ENCODE peak calls at places on chromosomes 12 and 14, in eight cellular contexts. Z, T, U, N, R, W, B and Q are unnamed samples.

GRCh38 chr14:45070215-45070614 is 13.7 kb upstream of the PRPF39 start:
- DNase-seq in Z (no peak), T (no peak), U (no peak), N (no peak), R (no peak), W (no peak), B (peak), Q (no peak)

GRCh38 chr14:31286456-31287293 is 79.1 kb upstream of the HECTD1 start:
- DNase-seq in Z (no peak), T (no peak), U (peak), N (no peak), R (no peak), W (no peak), B (no peak), Q (no peak)

GRCh38 chr14:28785096-28785952 is 18.7 kb downstream of the FOXG1 start:
- DNase-seq in Z (no peak), T (no peak), U (no peak), N (no peak), R (no peak), W (no peak), B (peak), Q (no peak)

GRCh38 chr14:101182476-101182875 is 279.0 kb upstream of the RTL1 start:
- DNase-seq in Z (no peak), T (no peak), U (no peak), N (peak), R (peak), W (peak), B (no peak), Q (no peak)

GRCh38 chr12:5497329-5498058 is 65.6 kb downstream of the NTF3 start:
- DNase-seq in Z (no peak), T (peak), U (no peak), N (no peak), R (no peak), W (no peak), B (peak), Q (no peak)

GRCh38 chr14:55354500-55354899 is 57.1 kb downstream of the ATG14 start:
- DNase-seq in Z (peak), T (peak), U (peak), N (peak), R (peak), W (no peak), B (peak), Q (peak)

GRCh38 chr12:97575792-97576191 is 113.2 kb downstream of the RMST start:
- DNase-seq in Z (no peak), T (no peak), U (no peak), N (no peak), R (no peak), W (no peak), B (no peak), Q (no peak)

GRCh38 chr14:104322531-104323466 is 184.4 kb downstream of the KIF26A start:
- DNase-seq in Z (no peak), T (no peak), U (no peak), N (no peak), R (peak), W (peak), B (no peak), Q (no peak)

GRCh38 chr14:95523051-95523817 is 6.8 kb upstream of the SYNE3 start:
- DNase-seq in Z (no peak), T (no peak), U (peak), N (no peak), R (no peak), W (no peak), B (peak), Q (no peak)

GRCh38 chr12:11834104-11834812 is 184.8 kb downstream of the ETV6 start:
- DNase-seq in Z (no peak), T (no peak), U (no peak), N (no peak), R (no peak), W (no peak), B (peak), Q (no peak)

GRCh38 chr14:31476131-31476917 is 11.5 kb downstream of the GPR33 start:
- DNase-seq in Z (no peak), T (no peak), U (no peak), N (no peak), R (no peak), W (no peak), B (no peak), Q (no peak)

GRCh38 chr14:23396126-23396525 is 11.9 kb downstream of the MYH6 start:
- DNase-seq in Z (no peak), T (no peak), U (no peak), N (no peak), R (no peak), W (no peak), B (no peak), Q (no peak)

GRCh38 chr12:25557830-25558436 is 4.8 kb upstream of the LMNTD1 start:
- DNase-seq in Z (no peak), T (no peak), U (peak), N (no peak), R (no peak), W (no peak), B (peak), Q (no peak)

GRCh38 chr14:55366271-55366670 is 45.4 kb downstream of the ATG14 start:
- DNase-seq in Z (no peak), T (no peak), U (no peak), N (no peak), R (no peak), W (no peak), B (peak), Q (no peak)

GRCh38 chr14:76391981-76392690 is 16.2 kb downstream of the ESRRB start:
- DNase-seq in Z (no peak), T (no peak), U (peak), N (no peak), R (no peak), W (no peak), B (no peak), Q (no peak)

GRCh38 chr12:110135012-110135411 is 10.9 kb downstream of the IFT81 start:
- DNase-seq in Z (no peak), T (no peak), U (no peak), N (no peak), R (no peak), W (no peak), B (peak), Q (no peak)

GRCh38 chr12:102504871-102505270 is 24.5 kb upstream of the IGF1 start:
- DNase-seq in Z (no peak), T (no peak), U (no peak), N (no peak), R (no peak), W (no peak), B (no peak), Q (no peak)

GRCh38 chr14:30525833-30526232 is 33.1 kb upstream of the G2E3 start:
- DNase-seq in Z (no peak), T (no peak), U (no peak), N (no peak), R (no peak), W (no peak), B (peak), Q (no peak)

GRCh38 chr12:29008786-29009185 is 140.3 kb upstream of the FAR2 start:
- DNase-seq in Z (no peak), T (no peak), U (no peak), N (no peak), R (no peak), W (no peak), B (no peak), Q (no peak)

GRCh38 chr14:37595809-37596595 is 573 bp downstream of the TTC6 start:
- DNase-seq in Z (no peak), T (peak), U (no peak), N (no peak), R (peak), W (no peak), B (peak), Q (no peak)

GRCh38 chr14:37594238-37594915 is 672 bp downstream of the FOXA1 start:
- DNase-seq in Z (no peak), T (peak), U (peak), N (no peak), R (peak), W (no peak), B (peak), Q (no peak)

GRCh38 chr14:37593496-37594237 is 1.4 kb downstream of the FOXA1 start:
- DNase-seq in Z (no peak), T (no peak), U (no peak), N (no peak), R (no peak), W (no peak), B (no peak), Q (no peak)

GRCh38 chr14:37596790-37597189 is 1.4 kb downstream of the TTC6 start:
- DNase-seq in Z (no peak), T (no peak), U (no peak), N (no peak), R (no peak), W (no peak), B (no peak), Q (no peak)

DNA sequence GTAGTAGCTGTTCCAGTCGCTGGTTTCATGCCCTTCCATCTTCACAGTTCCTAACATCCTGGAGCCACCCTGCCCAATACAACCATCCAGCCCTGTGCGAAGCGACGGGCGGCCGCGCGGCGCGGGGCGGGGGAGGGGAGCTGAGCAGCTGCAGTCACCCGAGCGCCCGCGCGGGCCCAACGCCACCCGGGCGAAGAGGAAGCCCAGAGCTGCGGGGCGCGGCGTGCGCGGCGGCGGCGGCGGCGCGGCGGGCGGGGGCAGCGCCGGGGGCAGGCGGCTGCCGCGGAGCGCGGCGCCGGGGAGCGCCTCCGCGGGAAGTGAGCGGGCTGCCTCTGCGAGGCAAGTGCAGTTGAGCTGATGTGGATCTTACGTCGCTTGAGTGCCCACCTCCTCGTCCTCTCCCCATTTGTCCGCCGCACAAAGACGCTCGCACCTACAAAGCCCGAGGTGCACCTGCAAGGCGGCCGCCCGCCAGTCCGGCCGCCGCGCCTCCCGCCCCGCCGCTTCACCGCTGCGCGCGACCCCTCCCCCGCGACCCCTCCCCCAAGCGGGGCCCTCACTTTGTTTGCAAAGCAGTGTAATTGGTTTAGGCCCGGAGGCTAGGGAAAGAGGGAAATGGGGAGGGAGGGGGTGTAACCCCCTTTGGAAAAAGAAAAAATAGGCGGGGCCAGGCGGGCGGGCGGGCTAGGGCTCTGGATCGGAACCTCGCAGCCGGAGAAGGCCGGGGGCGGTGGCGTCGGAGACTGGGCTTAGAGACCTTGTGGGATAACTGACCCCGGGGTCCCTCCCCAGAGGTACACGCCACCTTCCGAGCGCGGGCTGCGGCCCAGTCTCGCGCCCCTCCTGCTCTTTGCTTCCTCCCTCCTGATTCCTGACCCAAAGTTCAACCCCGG is at the start of the genes FOXA1 and TTC6:
- DNase-seq in Z (no peak), T (peak), U (peak), N (no peak), R (peak), W (no peak), B (peak), Q (no peak)
- TF ChIP-seq POLR2A in Z (no peak), T (peak), U (no peak), N (no peak), R (no peak), W (no peak), B (no peak), Q (no peak)

DNA sequence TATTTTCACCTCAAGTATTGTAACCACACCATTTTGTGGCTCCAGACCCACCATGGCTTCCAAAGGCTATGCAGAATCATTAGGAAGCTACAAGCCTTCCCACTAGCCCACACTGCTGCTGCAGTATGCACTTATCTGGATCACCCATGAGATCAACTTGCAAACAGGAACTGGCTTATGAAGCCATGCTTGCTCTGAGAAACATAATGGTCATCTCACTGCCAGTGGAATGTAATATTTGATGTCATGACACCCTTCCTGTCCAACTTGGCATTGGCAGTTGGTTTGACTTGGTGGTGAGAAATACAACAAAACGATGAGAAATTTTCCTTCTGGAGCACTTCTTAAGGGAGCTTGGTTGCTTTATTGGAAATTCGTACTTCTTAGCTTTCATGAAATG is 69.3 kb upstream of the FRMD6 start:
- DNase-seq in Z (no peak), T (no peak), U (no peak), N (no peak), R (no peak), W (no peak), B (peak), Q (no peak)
- TF ChIP-seq CTCF in Z (no peak), T (no peak), U (no peak), N (no peak), R (no peak), W (no peak), B (no peak), Q (no peak)

DNA sequence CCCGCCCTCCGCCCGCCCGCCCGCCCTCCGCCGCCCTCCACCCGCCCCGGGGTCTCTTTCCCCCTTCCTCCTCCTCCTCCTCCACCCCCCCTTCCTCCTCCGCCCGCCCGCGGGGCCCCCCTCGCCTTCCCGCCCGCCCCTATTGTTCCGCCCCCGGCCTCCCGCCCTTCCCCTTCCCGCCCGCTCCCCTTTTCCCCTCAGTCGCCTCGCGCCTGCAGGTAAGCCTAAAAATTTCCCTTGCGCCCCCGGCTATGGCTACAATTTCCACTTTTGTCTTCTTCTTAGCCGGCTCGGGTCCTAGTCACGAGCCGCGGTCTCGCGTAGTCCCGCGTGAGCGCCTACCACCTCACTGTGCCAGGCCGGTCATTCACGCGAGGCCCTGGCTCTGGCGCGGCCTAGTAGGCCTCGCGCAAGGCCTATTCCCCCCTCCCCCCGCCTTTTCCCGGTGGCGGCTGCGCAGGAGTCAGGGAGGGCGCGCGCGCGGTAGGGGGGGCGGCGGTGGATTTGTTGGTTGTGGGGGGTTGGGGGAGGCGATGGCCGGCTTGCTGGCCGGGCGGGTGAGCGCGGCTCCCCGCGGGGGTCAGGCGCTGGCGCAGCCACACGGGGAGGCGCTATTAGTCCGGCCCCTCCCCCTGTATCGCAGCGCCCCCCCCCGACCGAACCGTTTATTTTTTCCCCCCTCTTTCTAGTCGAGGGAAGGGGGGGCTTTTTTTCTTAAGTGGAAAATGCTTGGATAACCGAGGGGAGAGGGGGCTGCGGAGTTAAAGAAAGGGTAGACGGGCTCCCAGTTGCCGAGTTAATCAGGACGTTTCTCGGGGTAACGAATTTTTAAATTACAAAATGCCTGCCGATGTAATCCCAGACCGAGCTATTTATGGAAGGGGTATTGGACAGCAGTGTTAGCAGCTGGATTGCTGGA is 516 bp downstream of the PCBP2 start:
- DNase-seq in Z (peak), T (peak), U (peak), N (peak), R (peak), W (peak), B (peak), Q (peak)
- TF ChIP-seq POLR2A in Z (no peak), T (peak), U (no peak), N (peak), R (no peak), W (no peak), B (peak), Q (peak)

GRCh38 chr14:69617796-69618195 is 6.4 kb downstream of the SUSD6 start:
- DNase-seq in Z (no peak), T (no peak), U (no peak), N (no peak), R (no peak), W (no peak), B (no peak), Q (no peak)

GRCh38 chr14:69616408-69616773 is 5.0 kb downstream of the SUSD6 start:
- DNase-seq in Z (no peak), T (no peak), U (no peak), N (no peak), R (no peak), W (no peak), B (no peak), Q (no peak)

GRCh38 chr14:69613312-69614073 is 2.1 kb downstream of the SUSD6 start:
- DNase-seq in Z (no peak), T (no peak), U (no peak), N (no peak), R (no peak), W (no peak), B (no peak), Q (no peak)

GRCh38 chr14:69614592-69614991 is 3.2 kb downstream of the SUSD6 start:
- DNase-seq in Z (peak), T (peak), U (peak), N (no peak), R (no peak), W (peak), B (no peak), Q (no peak)

GRCh38 chr14:69615471-69616407 is 4.3 kb downstream of the SUSD6 start:
- DNase-seq in Z (peak), T (peak), U (peak), N (no peak), R (peak), W (peak), B (peak), Q (peak)
- TF ChIP-seq CTCF in Z (no peak), T (no peak), U (no peak), N (no peak), R (no peak), W (no peak), B (no peak), Q (no peak)